ENCODE peak calls at places on chromosome 22, in five cellular contexts. V is posterior cingulate gyrus; Y is substantia nigra; G is NB4; M is stimulated activated CD4-positive, alpha-beta T cell treated with anti-CD3 and anti-CD28 coated beads, Interleukin-4, amount 100 ng/mL, for 4 hours. E is an unnamed sample.

GRCh38 chr22:26550498-26551033 is 38.3 kb upstream of the TFIP11 start:
- DNase-seq in V (peak), Y (peak), G (no peak), M (no peak), E (no peak)

GRCh38 chr22:45224988-45225731 is 15.5 kb downstream of the KIAA0930 start:
- DNase-seq in V (peak), Y (peak), G (no peak), M (no peak), E (no peak)

GRCh38 chr22:28360846-28361424 is 318.7 kb downstream of the TTC28 start:
- DNase-seq in V (no peak), Y (no peak), G (no peak), M (no peak), E (no peak)

GRCh38 chr22:22397292-22397870 is 111.2 kb downstream of the ZNF280B start:
- DNase-seq in V (no peak), Y (no peak), G (no peak), M (no peak), E (no peak)

GRCh38 chr22:35404176-35404575 is 4.2 kb downstream of the MCM5 start:
- DNase-seq in V (no peak), Y (no peak), G (no peak), M (no peak), E (no peak)

GRCh38 chr22:40482391-40482790 is 112.0 kb downstream of the SGSM3 start:
- DNase-seq in V (no peak), Y (no peak), G (no peak), M (no peak), E (no peak)

GRCh38 chr22:35601743-35602633 is 15.1 kb downstream of the MB start:
- DNase-seq in V (no peak), Y (no peak), G (peak), M (no peak), E (peak)

GRCh38 chr22:37647928-37648327 is 8.5 kb downstream of the SH3BP1 start:
- DNase-seq in V (no peak), Y (no peak), G (no peak), M (no peak), E (no peak)

GRCh38 chr22:23237201-23237798 is 57.0 kb downstream of the BCR start:
- DNase-seq in V (peak), Y (no peak), G (no peak), M (no peak), E (no peak)

GRCh38 chr22:46963672-46964545 is 201.5 kb downstream of the TBC1D22A start:
- DNase-seq in V (no peak), Y (no peak), G (no peak), M (no peak), E (no peak)

GRCh38 chr22:46007003-46007847 is 30.3 kb upstream of the WNT7B start:
- DNase-seq in V (no peak), Y (no peak), G (peak), M (no peak), E (peak)

GRCh38 chr22:29689872-29690213 is 30.0 kb upstream of the CABP7 start:
- DNase-seq in V (peak), Y (peak), G (peak), M (peak), E (no peak)

GRCh38 chr22:30276041-30276440 is 9.4 kb upstream of the OSM start:
- DNase-seq in V (no peak), Y (no peak), G (no peak), M (no peak), E (peak)

GRCh38 chr22:46766611-46767010 is 4.2 kb downstream of the TBC1D22A start:
- DNase-seq in V (no peak), Y (no peak), G (no peak), M (no peak), E (no peak)

GRCh38 chr22:44448271-44448780 is 49.7 kb downstream of the RTL6 start:
- DNase-seq in V (peak), Y (peak), G (no peak), M (no peak), E (no peak)

GRCh38 chr22:42547562-42547961 is 6.2 kb upstream of the SERHL2 start:
- DNase-seq in V (no peak), Y (no peak), G (no peak), M (no peak), E (no peak)

GRCh38 chr22:37254206-37254866 is 10.3 kb upstream of the RAC2 start:
- DNase-seq in V (no peak), Y (no peak), G (no peak), M (no peak), E (no peak)

GRCh38 chr22:31346733-31347250 is 646 bp upstream of the PATZ1 start:
- DNase-seq in V (peak), Y (peak), G (peak), M (peak), E (peak)

GRCh38 chr22:30717331-30717921 is 22.8 kb downstream of the OSBP2 start:
- DNase-seq in V (no peak), Y (no peak), G (no peak), M (no peak), E (no peak)

GRCh38 chr22:30238661-30239420 is 7.7 kb downstream of the LIF start:
- DNase-seq in V (no peak), Y (no peak), G (no peak), M (no peak), E (no peak)

GRCh38 chr22:49267996-49268395 is 559.7 kb downstream of the BRD1 start:
- DNase-seq in V (no peak), Y (no peak), G (no peak), M (no peak), E (no peak)

GRCh38 chr22:44746836-44747519 is 5.4 kb upstream of the ARHGAP8 start:
- DNase-seq in V (no peak), Y (no peak), G (no peak), M (no peak), E (no peak)

GRCh38 chr22:26711205-26711958 is 54.0 kb downstream of the MIAT start:
- DNase-seq in V (no peak), Y (no peak), G (no peak), M (no peak), E (no peak)

GRCh38 chr22:44080936-44081853 is 57.1 kb downstream of the PARVB start:
- DNase-seq in V (peak), Y (peak), G (peak), M (peak), E (peak)

GRCh38 chr22:47395481-47395880 is 633.0 kb downstream of the TBC1D22A start:
- DNase-seq in V (no peak), Y (no peak), G (no peak), M (no peak), E (no peak)

GRCh38 chr22:50244420-50245213 is at the start of gene TUBGCP6:
- DNase-seq in V (peak), Y (peak), G (peak), M (peak), E (peak)

GRCh38 chr22:33274214-33274828 is 216.1 kb upstream of the SYN3 start:
- DNase-seq in V (no peak), Y (no peak), G (peak), M (peak), E (peak)